ENCODE peak calls at places on chromosomes 16 and 17, in five cellular contexts. Z is HepG2, P is ovary, X is transverse colon, N is A549. E is an unnamed sample.

GRCh38 chr17:5410594-5411272 is 8.7 kb downstream of the NUP88 start:
- DNase-seq in Z (no peak), P (no peak), X (no peak), N (no peak), E (no peak)

GRCh38 chr17:44487170-44487569 is 16.0 kb downstream of the GPATCH8 start:
- DNase-seq in Z (no peak), P (no peak), X (no peak), N (no peak), E (no peak)

GRCh38 chr17:64146418-64147109 is 16.6 kb upstream of the ERN1 start:
- DNase-seq in Z (peak), P (peak), X (peak), N (peak), E (peak)

GRCh38 chr17:44915727-44916058 is 393 bp upstream of the GFAP start:
- DNase-seq in Z (no peak), P (no peak), X (no peak), N (no peak), E (no peak)

GRCh38 chr16:85492617-85492957 is 120.5 kb upstream of the GSE1 start:
- DNase-seq in Z (no peak), P (no peak), X (no peak), N (no peak), E (no peak)

GRCh38 chr17:58215685-58216084 is 3.4 kb downstream of the MKS1 start:
- DNase-seq in Z (no peak), P (no peak), X (no peak), N (peak), E (no peak)

GRCh38 chr17:75001915-75002843 is 10.3 kb upstream of the MRPL58 start:
- DNase-seq in Z (no peak), P (no peak), X (no peak), N (no peak), E (no peak)

GRCh38 chr17:7019839-7020519 is 2.9 kb upstream of the BCL6B start:
- DNase-seq in Z (no peak), P (peak), X (peak), N (peak), E (peak)

GRCh38 chr16:15466886-15467781 is 32.7 kb downstream of the BMERB1 start:
- DNase-seq in Z (peak), P (no peak), X (no peak), N (peak), E (no peak)

GRCh38 chr17:65564793-65565192 is 3.3 kb upstream of the AXIN2 start:
- DNase-seq in Z (peak), P (peak), X (no peak), N (no peak), E (peak)

GRCh38 chr16:80006175-80006895 is 405.8 kb upstream of the MAF start:
- DNase-seq in Z (no peak), P (peak), X (peak), N (peak), E (no peak)

DNA sequence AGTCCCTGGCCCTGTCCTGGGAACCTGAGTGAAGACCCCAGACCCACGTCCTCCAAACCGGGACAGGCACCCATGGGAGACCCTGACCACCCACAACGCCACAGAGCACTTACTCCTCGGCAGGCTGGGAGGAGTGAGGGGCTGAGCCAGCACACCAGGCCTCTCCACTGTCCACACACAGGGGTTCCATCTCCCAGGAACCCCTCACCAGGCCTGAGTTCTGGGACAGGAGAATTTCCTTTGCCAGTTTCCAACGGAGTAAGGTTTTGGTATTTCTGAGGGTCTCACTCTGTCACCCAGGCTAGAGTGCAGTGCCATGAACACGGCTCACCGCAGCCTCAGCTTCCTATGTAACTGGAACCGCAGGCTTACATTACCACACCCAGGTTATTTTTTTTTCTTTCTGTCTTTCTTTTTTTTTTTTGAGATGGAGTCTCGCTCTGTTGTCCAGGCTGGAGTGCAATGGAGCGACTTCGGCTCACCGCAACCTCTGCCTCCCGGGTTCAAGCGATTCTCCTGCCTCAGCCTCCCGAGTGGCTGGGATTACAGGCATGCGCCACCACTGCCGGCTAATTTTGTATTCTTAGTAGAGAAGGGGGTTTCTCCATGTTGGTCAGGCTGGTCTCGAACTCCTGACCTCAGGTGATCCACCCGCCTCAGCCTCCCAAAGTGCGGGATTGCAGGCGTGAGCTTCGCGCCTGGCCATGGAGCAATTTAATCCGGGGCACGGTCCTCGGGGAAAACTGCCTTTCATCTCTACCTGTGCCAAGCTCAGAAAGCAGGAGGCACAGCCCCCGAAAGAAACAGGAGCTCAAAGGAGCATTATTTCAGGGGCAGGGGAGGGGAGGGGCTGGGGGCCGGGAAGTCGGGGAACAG is 1.6 kb downstream of the PGAP6 start:
- DNase-seq in Z (no peak), P (no peak), X (no peak), N (no peak), E (no peak)
- H3K4me3 ChIP-seq in Z (peak), P (peak), X (peak), N (peak), E (peak)

GRCh38 chr17:82592289-82592683 is 56.0 kb downstream of the WDR45B start:
- DNase-seq in Z (peak), P (peak), X (peak), N (no peak), E (peak)

GRCh38 chr17:82593590-82594087 is 54.6 kb downstream of the WDR45B start:
- DNase-seq in Z (no peak), P (peak), X (peak), N (no peak), E (no peak)

GRCh38 chr17:82594571-82594970 is 53.7 kb downstream of the WDR45B start:
- DNase-seq in Z (no peak), P (no peak), X (no peak), N (no peak), E (no peak)

GRCh38 chr17:82590881-82591539 is 57.2 kb downstream of the WDR45B start:
- DNase-seq in Z (no peak), P (no peak), X (no peak), N (no peak), E (no peak)

DNA sequence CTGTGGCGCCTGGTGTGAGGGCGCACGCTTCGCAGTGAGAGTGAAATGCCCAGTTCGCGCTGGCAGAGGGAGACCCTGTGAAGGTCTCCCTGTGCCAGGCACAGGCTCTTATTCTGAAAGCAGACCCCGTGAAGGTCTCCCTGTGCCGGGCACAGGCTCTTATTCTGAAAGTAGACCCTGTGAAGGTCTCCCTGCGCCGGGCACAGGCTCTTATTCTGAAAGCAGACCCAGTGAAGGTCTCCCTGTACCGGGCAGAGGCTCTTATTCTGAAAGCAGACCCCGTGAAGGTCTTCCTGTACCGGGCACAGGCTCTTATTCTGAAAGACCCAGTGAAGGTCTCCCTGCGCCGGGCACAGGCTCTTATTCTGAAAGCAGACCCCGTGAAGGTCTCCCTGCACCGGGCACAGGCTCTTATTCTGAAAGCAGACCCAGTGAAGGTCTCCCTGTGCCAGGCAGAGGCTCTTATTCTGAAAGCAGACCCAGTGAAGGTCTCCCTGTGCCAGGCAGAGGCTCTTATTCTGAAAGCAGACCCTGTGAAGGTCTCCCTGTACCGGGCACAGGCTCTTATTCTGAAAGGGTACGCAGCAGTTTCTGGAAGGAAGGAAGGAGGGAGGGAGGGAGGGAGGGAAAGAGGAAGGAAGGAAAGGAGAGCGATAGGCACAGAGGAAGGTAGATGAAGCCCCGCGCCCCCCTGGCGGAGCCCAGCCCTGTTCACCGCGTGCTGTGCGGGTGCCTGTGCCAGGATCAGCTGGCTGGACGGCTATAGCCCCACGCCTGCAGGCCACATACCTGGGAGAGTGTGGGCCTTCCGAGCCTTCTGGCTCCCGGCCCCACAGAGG is 55.3 kb downstream of the WDR45B start:
- DNase-seq in Z (peak), P (peak), X (peak), N (peak), E (peak)
- TF ChIP-seq EP300 in Z (no peak), P (no peak), X (no peak), N (peak), E (no peak)

GRCh38 chr17:13925579-13925978 is 143.7 kb upstream of the COX10 start:
- DNase-seq in Z (no peak), P (no peak), X (no peak), N (no peak), E (no peak)

GRCh38 chr17:13931752-13932477 is 137.4 kb upstream of the COX10 start:
- DNase-seq in Z (no peak), P (peak), X (peak), N (no peak), E (peak)

GRCh38 chr17:13933597-13934276 is 135.6 kb upstream of the COX10 start:
- DNase-seq in Z (peak), P (no peak), X (no peak), N (no peak), E (no peak)

DNA sequence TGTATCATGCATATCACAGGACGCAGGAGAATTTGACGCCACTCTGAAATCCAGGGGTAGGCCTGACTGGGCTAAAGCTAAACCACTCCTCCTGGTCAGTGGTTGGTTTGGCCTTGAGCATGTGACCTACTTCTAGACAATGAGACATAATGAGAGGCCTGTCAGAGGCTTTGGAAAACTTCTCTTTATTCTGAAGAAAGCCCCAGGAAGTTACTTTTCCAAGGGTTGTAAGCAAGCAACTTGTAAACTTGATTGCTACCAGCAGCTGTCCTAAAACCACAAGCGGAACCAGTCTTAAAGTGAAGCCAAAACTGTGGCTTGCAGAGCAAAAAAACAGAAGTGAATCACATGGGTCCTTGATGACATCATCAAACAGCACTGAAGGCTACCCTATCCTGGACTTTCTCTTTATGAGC is 138.2 kb upstream of the COX10 start:
- DNase-seq in Z (no peak), P (no peak), X (peak), N (no peak), E (no peak)
- H3K4me3 ChIP-seq in Z (no peak), P (no peak), X (no peak), N (no peak), E (no peak)

DNA sequence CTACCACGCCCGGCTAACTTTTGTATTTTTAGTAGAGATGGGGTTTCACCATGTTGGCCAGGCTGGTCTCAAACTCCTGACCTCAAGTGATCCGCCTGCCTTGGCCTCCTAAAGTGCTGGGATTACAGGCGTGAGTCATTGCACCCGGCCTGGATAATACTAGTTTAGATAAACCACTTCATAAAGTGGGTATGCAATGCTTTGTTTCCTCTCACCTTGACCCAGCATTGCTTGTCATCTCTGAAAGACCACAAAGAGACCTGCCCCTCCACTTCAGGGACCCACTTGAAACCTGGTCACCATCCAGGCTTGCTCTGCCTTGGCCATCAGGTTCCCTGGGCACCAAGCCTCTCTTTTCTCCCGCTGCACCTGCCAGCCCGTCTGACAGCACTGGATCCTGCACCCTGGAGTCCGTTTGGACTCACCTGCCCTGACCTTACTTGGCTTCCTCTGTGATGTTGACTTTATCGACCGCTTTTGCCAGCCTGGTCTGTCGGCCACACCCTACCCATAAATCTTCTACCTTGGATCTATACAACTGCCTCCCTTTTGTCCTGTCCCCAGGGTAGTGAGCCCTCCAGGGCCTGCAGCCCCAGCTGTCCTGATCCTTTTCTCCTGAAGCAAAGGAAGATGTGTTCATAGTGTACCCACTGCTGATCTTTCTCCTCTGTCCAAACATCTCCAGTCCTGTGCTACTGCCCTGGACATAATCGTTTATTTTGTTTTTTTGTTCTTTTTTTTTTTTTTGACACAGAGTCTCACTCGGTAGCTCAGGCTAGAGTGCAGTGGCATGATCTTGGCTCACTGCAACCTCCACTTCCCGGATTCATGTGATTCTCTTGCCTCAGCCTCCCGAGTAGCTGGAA is 12.7 kb upstream of the ZG16 start:
- DNase-seq in Z (peak), P (no peak), X (peak), N (no peak), E (no peak)
- TF ChIP-seq EP300 in Z (peak), P (no peak), X (no peak), N (no peak), E (no peak)